ENCODE peak calls at places on chromosomes 5 and 9, in five cellular contexts. B, A, Y, S and H are unnamed samples.

GRCh38 chr9:132546148-132547051 is 36.0 kb upstream of the BARHL1 start:
- DNase-seq in Y (peak; percentile 24), B (no peak), S (no peak), A (peak; percentile 19), H (no peak)

GRCh38 chr5:151051066-151051930 is 29.5 kb downstream of the TNIP1 start:
- DNase-seq in B (peak; percentile 86), S (peak; percentile 84), A (peak; percentile 86), Y (peak; percentile 81), H (peak; percentile 89)

GRCh38 chr5:96527826-96528225 is 94.8 kb upstream of the PCSK1 start:
- DNase-seq in Y (no peak), A (no peak), S (no peak), B (no peak), H (no peak)

GRCh38 chr5:39730011-39730410 is 305.2 kb upstream of the DAB2 start:
- DNase-seq in S (no peak), B (no peak), Y (no peak), A (no peak), H (no peak)

GRCh38 chr9:129384887-129385614 is 207.0 kb upstream of the IER5L start:
- DNase-seq in Y (no peak), S (no peak), A (no peak), B (no peak), H (no peak)

GRCh38 chr5:118793091-118793490 is 195.3 kb downstream of the DTWD2 start:
- DNase-seq in B (no peak), Y (no peak), S (no peak), A (no peak), H (no peak)

GRCh38 chr9:89597711-89598707 is 6.8 kb upstream of the GADD45G start:
- DNase-seq in A (peak; percentile 67), S (peak; percentile 75), Y (peak; percentile 60), B (no peak), H (peak; percentile 66)

GRCh38 chr9:90307177-90307833 is 335.3 kb downstream of the DIRAS2 start:
- DNase-seq in B (no peak), A (no peak), Y (no peak), S (no peak), H (no peak)

GRCh38 chr9:6716766-6717165 is 41.0 kb upstream of the KDM4C start:
- DNase-seq in Y (no peak), B (no peak), S (no peak), A (no peak), H (no peak)

GRCh38 chr5:151596839-151597539 is 5.9 kb upstream of the FAT2 start:
- DNase-seq in A (no peak), B (no peak), S (no peak), Y (no peak), H (no peak)

GRCh38 chr9:31248156-31248555 is 1136.3 kb upstream of the ACO1 start:
- DNase-seq in B (no peak), Y (no peak), A (no peak), S (no peak), H (no peak)

GRCh38 chr9:33517373-33517772 is 6.7 kb upstream of the ANKRD18B start:
- DNase-seq in S (no peak), Y (peak; percentile 62), A (peak; percentile 32), B (no peak), H (no peak)

GRCh38 chr9:80061096-80061495 is 489.3 kb downstream of the TLE4 start:
- DNase-seq in S (no peak), B (no peak), Y (peak; percentile 7), A (no peak), H (no peak)

GRCh38 chr9:109901191-109901590 is 121.2 kb downstream of the PALM2AKAP2 start:
- DNase-seq in A (no peak), B (no peak), S (no peak), Y (peak; percentile 58), H (no peak)

GRCh38 chr9:128384801-128385492 is 13.8 kb downstream of the URM1 start:
- DNase-seq in Y (no peak), A (no peak), B (no peak), S (no peak), H (no peak)